ENCODE peak calls at places on chromosome 1, in nine cellular contexts. N is lower lobe of right lung; T is left ventricle myocardium inferior; O is PC-9; U is H1; V is sigmoid colon; M is body of pancreas; W is brain microvascular endothelial cell; C is CD8-positive, alpha-beta T cell. Q is an unnamed sample.

GRCh38 chr1:51378871-51379270 is 48.5 kb upstream of the TTC39A start:
- DNase-seq in N (no peak), T (no peak), O (no peak), U (no peak), V (no peak), M (no peak), W (no peak), C (no peak), Q (no peak)

GRCh38 chr1:198359024-198359653 is 181.3 kb downstream of the ATP6V1G3 start:
- DNase-seq in N (no peak), T (no peak), O (no peak), U (no peak), V (no peak), M (no peak), W (no peak), C (no peak), Q (no peak)

GRCh38 chr1:43454270-43455011 is 710 bp upstream of the HYI start:
- DNase-seq in N (peak; percentile 85), T (peak; percentile 67), O (peak; percentile 89), U (peak; percentile 43), V (peak; percentile 88), M (peak; percentile 95), W (peak; percentile 86), C (peak; percentile 56), Q (no peak)

GRCh38 chr1:3981261-3981660 is 81.2 kb upstream of the C1orf174 start:
- DNase-seq in N (no peak), T (no peak), O (no peak), U (no peak), V (no peak), M (no peak), W (no peak), C (no peak), Q (peak; percentile 34)

GRCh38 chr1:15424981-15425380 is 13.3 kb upstream of the CTRC start:
- DNase-seq in N (no peak), T (no peak), O (no peak), U (no peak), V (no peak), M (no peak), W (no peak), C (no peak), Q (no peak)

GRCh38 chr1:225998560-225999226 is 450 bp downstream of the SDE2 start:
- DNase-seq in N (no peak), T (no peak), O (no peak), U (no peak), V (no peak), M (no peak), W (peak; percentile 22), C (no peak), Q (no peak)

GRCh38 chr1:112905420-112906154 is 50.4 kb downstream of the SLC16A1 start:
- DNase-seq in N (no peak), T (no peak), O (no peak), U (no peak), V (no peak), M (peak; percentile 51), W (no peak), C (no peak), Q (no peak)

GRCh38 chr1:162389021-162389818 is 7.7 kb downstream of the C1orf226 start:
- DNase-seq in N (no peak), T (no peak), O (no peak), U (no peak), V (no peak), M (no peak), W (no peak), C (no peak), Q (no peak)

GRCh38 chr1:238980053-238980452 is 406.3 kb upstream of the CHRM3 start:
- DNase-seq in N (no peak), T (no peak), O (no peak), U (no peak), V (no peak), M (no peak), W (no peak), C (no peak), Q (no peak)
- TF ChIP-seq CTCF in N (no peak), T (no peak), O (no peak), U (no peak), V (no peak), M (no peak), W (no peak), C (no peak), Q (no peak)

DNA sequence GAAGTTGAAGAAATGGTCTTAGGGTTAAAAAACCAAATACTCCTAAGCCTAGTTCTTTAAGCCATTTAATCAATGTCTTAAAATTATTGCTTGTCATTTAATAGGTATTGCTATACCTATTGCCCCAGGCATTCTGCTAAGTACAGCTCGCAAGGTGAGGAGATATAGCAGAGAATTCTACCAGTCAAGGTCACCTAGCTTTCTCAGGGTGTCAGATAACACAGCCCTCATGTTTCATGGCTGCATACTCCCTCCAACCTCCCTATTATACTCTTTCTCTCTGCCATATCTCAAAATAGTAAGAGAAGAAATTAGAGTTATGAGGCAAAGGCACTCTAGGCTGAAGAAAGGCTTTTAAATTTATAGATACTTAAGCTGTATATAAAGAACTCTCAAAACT is 68.4 kb upstream of the GPR88 start:
- DNase-seq in N (no peak), T (no peak), O (no peak), U (no peak), V (no peak), M (no peak), W (no peak), C (no peak), Q (no peak)
- H3K27ac ChIP-seq in N (no peak overlapping the region), T (no peak overlapping the region), O (no peak overlapping the region), U (no peak overlapping the region), V (no peak overlapping the region), M (no peak overlapping the region), W (no peak overlapping the region), C (no peak overlapping the region), Q (no peak overlapping the region)

GRCh38 chr1:213666113-213666512 is 321.7 kb upstream of the PROX1 start:
- DNase-seq in N (no peak), T (no peak), O (no peak), U (no peak), V (no peak), M (no peak), W (no peak), C (no peak), Q (no peak)
- TF ChIP-seq CTCF in N (no peak), T (no peak), O (no peak), U (no peak), V (no peak), M (no peak), W (no peak), C (no peak), Q (no peak)

DNA sequence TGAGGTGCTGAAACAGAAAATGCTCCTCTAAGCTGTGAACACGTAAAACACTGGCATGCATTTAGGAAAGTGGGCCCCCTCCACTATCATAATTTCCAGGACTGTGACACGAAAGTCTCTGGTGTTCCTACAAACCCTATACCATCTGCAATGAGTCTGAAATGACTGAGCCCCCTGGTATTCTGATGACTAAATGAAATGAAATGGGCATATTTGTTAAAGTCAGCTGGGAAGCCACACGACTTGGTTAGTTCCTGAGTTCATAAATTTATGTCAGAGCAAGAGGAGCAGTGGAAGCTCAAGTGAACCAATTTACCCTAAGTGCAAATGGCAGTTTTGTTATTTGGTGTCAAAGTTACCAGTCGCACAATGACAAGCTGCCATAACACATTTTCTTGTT is 182.3 kb downstream of the KCTD3 start:
- DNase-seq in N (no peak), T (no peak), O (no peak), U (no peak), V (no peak), M (no peak), W (peak; percentile 33), C (no peak), Q (no peak)
- H3K27ac ChIP-seq in N (no peak overlapping the region), T (no peak overlapping the region), O (no peak overlapping the region), U (no peak overlapping the region), V (no peak overlapping the region), M (no peak overlapping the region), W (no peak overlapping the region), C (no peak overlapping the region), Q (no peak overlapping the region)

Q was measured in spleen.